ENCODE peak calls at places on chromosomes 3 and 15, in six cellular contexts. One of them, this sample, is unnamed.

GRCh38 chr3:114646521-114646920 is 352.7 kb downstream of the TIGIT start:
- DNase-seq in heart left ventricle: no peak
- DNase-seq in psoas muscle: no peak
- DNase-seq in uterus: no peak
- DNase-seq in pancreas: no peak
- DNase-seq in mammary epithelial cell: no peak
- DNase-seq in this sample: no peak

GRCh38 chr3:129855454-129856419 is 37.8 kb downstream of the TMCC1 start:
- DNase-seq in heart left ventricle: no peak
- DNase-seq in psoas muscle: no peak
- DNase-seq in uterus: no peak
- DNase-seq in pancreas: no peak
- DNase-seq in mammary epithelial cell: peak
- DNase-seq in this sample: no peak

GRCh38 chr3:34948431-34948971 is 690.8 kb upstream of the ARPP21 start:
- DNase-seq in heart left ventricle: no peak
- DNase-seq in psoas muscle: no peak
- DNase-seq in uterus: no peak
- DNase-seq in pancreas: no peak
- DNase-seq in mammary epithelial cell: no peak
- DNase-seq in this sample: no peak

GRCh38 chr15:56776839-56777238 is 43.5 kb upstream of the ZNF280D start:
- DNase-seq in heart left ventricle: no peak
- DNase-seq in psoas muscle: no peak
- DNase-seq in uterus: no peak
- DNase-seq in pancreas: no peak
- DNase-seq in mammary epithelial cell: no peak
- DNase-seq in this sample: no peak

GRCh38 chr3:149368850-149369497 is 8.5 kb downstream of the TM4SF1 start:
- DNase-seq in heart left ventricle: no peak
- DNase-seq in psoas muscle: no peak
- DNase-seq in uterus: no peak
- DNase-seq in pancreas: no peak
- DNase-seq in mammary epithelial cell: peak
- DNase-seq in this sample: no peak

GRCh38 chr15:78840661-78841060 is 29.4 kb upstream of the ADAMTS7 start:
- DNase-seq in heart left ventricle: no peak
- DNase-seq in psoas muscle: peak
- DNase-seq in uterus: no peak
- DNase-seq in pancreas: no peak
- DNase-seq in mammary epithelial cell: peak
- DNase-seq in this sample: no peak

GRCh38 chr15:25481208-25481862 is 42.5 kb upstream of the UBE3A start:
- DNase-seq in heart left ventricle: no peak
- DNase-seq in psoas muscle: no peak
- DNase-seq in uterus: no peak
- DNase-seq in pancreas: no peak
- DNase-seq in mammary epithelial cell: no peak
- DNase-seq in this sample: no peak

GRCh38 chr15:59688888-59689625 is at the start of gene BNIP2:
- DNase-seq in heart left ventricle: peak
- DNase-seq in psoas muscle: peak
- DNase-seq in uterus: peak
- DNase-seq in pancreas: peak
- DNase-seq in mammary epithelial cell: peak
- DNase-seq in this sample: peak

GRCh38 chr3:147351301-147351700 is 55.0 kb downstream of the ZIC4 start:
- DNase-seq in heart left ventricle: no peak
- DNase-seq in psoas muscle: no peak
- DNase-seq in uterus: no peak
- DNase-seq in pancreas: no peak
- DNase-seq in mammary epithelial cell: no peak
- DNase-seq in this sample: no peak

GRCh38 chr15:50055333-50056278 is 63.4 kb downstream of the ATP8B4 start:
- DNase-seq in heart left ventricle: no peak
- DNase-seq in psoas muscle: no peak
- DNase-seq in uterus: no peak
- DNase-seq in pancreas: no peak
- DNase-seq in mammary epithelial cell: peak
- DNase-seq in this sample: no peak

GRCh38 chr15:34730701-34731100 is 24.1 kb downstream of the GJD2 start:
- DNase-seq in heart left ventricle: no peak
- DNase-seq in psoas muscle: no peak
- DNase-seq in uterus: no peak
- DNase-seq in pancreas: no peak
- DNase-seq in mammary epithelial cell: no peak
- DNase-seq in this sample: no peak

GRCh38 chr3:112136959-112137693 is 4.1 kb upstream of the GCSAM start:
- DNase-seq in heart left ventricle: no peak
- DNase-seq in psoas muscle: no peak
- DNase-seq in uterus: no peak
- DNase-seq in pancreas: no peak
- DNase-seq in mammary epithelial cell: peak
- DNase-seq in this sample: no peak

GRCh38 chr15:38996111-38996541 is 431.5 kb upstream of the RASGRP1 start:
- DNase-seq in heart left ventricle: no peak
- DNase-seq in psoas muscle: no peak
- DNase-seq in uterus: no peak
- DNase-seq in pancreas: no peak
- DNase-seq in mammary epithelial cell: peak
- DNase-seq in this sample: no peak
- H3K27ac ChIP-seq in heart left ventricle: no peak
- H3K27ac ChIP-seq in psoas muscle: no peak
- H3K27ac ChIP-seq in uterus: no peak
- H3K27ac ChIP-seq in pancreas: no peak
- H3K27ac ChIP-seq in mammary epithelial cell: peak
- H3K27ac ChIP-seq in this sample: no peak

GRCh38 chr3:127857270-127857801 is 35.0 kb upstream of the MGLL start:
- DNase-seq in heart left ventricle: no peak
- DNase-seq in psoas muscle: no peak
- DNase-seq in uterus: no peak
- DNase-seq in pancreas: no peak
- DNase-seq in mammary epithelial cell: no peak
- DNase-seq in this sample: no peak
- TF ChIP-seq CTCF in heart left ventricle: peak
- TF ChIP-seq CTCF in psoas muscle: no peak
- TF ChIP-seq CTCF in uterus: no peak
- TF ChIP-seq CTCF in pancreas: no peak
- TF ChIP-seq CTCF in mammary epithelial cell: peak
- TF ChIP-seq CTCF in this sample: no peak

GRCh38 chr3:62475940-62476339 is 102.6 kb upstream of the FEZF2 start:
- DNase-seq in heart left ventricle: no peak
- DNase-seq in psoas muscle: no peak
- DNase-seq in uterus: no peak
- DNase-seq in pancreas: no peak
- DNase-seq in mammary epithelial cell: no peak
- DNase-seq in this sample: no peak
- H3K27ac ChIP-seq in heart left ventricle: no peak
- H3K27ac ChIP-seq in psoas muscle: no peak
- H3K27ac ChIP-seq in uterus: no peak
- H3K27ac ChIP-seq in pancreas: no peak
- H3K27ac ChIP-seq in mammary epithelial cell: no peak
- H3K27ac ChIP-seq in this sample: no peak

GRCh38 chr3:41198950-41199865 is at the start of gene CTNNB1:
- DNase-seq in heart left ventricle: peak
- DNase-seq in psoas muscle: peak
- DNase-seq in uterus: peak
- DNase-seq in pancreas: peak
- DNase-seq in mammary epithelial cell: peak
- DNase-seq in this sample: peak
- TF ChIP-seq CTCF in heart left ventricle: peak
- TF ChIP-seq CTCF in psoas muscle: peak
- TF ChIP-seq CTCF in uterus: peak
- TF ChIP-seq CTCF in pancreas: no peak
- TF ChIP-seq CTCF in mammary epithelial cell: peak
- TF ChIP-seq CTCF in this sample: peak

DNA sequence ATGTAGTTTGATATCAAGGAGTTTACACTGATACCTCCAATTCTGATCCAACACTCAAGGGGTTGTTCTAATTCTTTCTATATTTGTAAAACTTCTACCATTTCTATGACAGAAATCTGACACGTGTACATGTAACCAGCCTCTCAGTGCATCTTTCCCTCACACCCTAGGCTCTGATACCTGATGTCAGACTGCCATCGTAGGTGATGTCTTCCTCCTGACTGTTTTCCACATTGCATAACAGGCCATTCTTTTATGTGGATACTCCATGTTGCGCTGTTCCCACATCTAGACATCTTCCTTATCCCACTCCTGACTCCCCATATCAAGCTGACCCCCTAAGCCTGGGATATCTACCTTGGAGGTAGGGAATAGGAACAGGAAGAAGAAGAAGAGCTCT is 159.1 kb downstream of the FNDC3B start:
- DNase-seq in heart left ventricle: no peak
- DNase-seq in psoas muscle: no peak
- DNase-seq in uterus: no peak
- DNase-seq in pancreas: no peak
- DNase-seq in mammary epithelial cell: no peak
- DNase-seq in this sample: no peak
- H3K27ac ChIP-seq in heart left ventricle: no peak
- H3K27ac ChIP-seq in psoas muscle: no peak
- H3K27ac ChIP-seq in uterus: no peak
- H3K27ac ChIP-seq in pancreas: no peak
- H3K27ac ChIP-seq in mammary epithelial cell: no peak
- H3K27ac ChIP-seq in this sample: no peak

GRCh38 chr3:187072102-187072501 is 67.2 kb downstream of the RPL39L start:
- DNase-seq in heart left ventricle: no peak
- DNase-seq in psoas muscle: no peak
- DNase-seq in uterus: no peak
- DNase-seq in pancreas: no peak
- DNase-seq in mammary epithelial cell: no peak
- DNase-seq in this sample: no peak
- TF ChIP-seq CTCF in heart left ventricle: no peak
- TF ChIP-seq CTCF in psoas muscle: no peak
- TF ChIP-seq CTCF in uterus: no peak
- TF ChIP-seq CTCF in pancreas: no peak
- TF ChIP-seq CTCF in mammary epithelial cell: no peak
- TF ChIP-seq CTCF in this sample: no peak

GRCh38 chr3:181696641-181697230 is 15.0 kb upstream of the SOX2 start:
- DNase-seq in heart left ventricle: no peak
- DNase-seq in psoas muscle: no peak
- DNase-seq in uterus: no peak
- DNase-seq in pancreas: no peak
- DNase-seq in mammary epithelial cell: no peak
- DNase-seq in this sample: no peak
- H3K27ac ChIP-seq in heart left ventricle: no peak
- H3K27ac ChIP-seq in psoas muscle: no peak
- H3K27ac ChIP-seq in uterus: no peak
- H3K27ac ChIP-seq in pancreas: no peak
- H3K27ac ChIP-seq in mammary epithelial cell: no peak
- H3K27ac ChIP-seq in this sample: no peak

GRCh38 chr3:41450416-41451231 is 251.3 kb downstream of the CTNNB1 start:
- DNase-seq in heart left ventricle: no peak
- DNase-seq in psoas muscle: no peak
- DNase-seq in uterus: no peak
- DNase-seq in pancreas: no peak
- DNase-seq in mammary epithelial cell: no peak
- DNase-seq in this sample: no peak
- TF ChIP-seq CTCF in heart left ventricle: no peak
- TF ChIP-seq CTCF in psoas muscle: no peak
- TF ChIP-seq CTCF in uterus: no peak
- TF ChIP-seq CTCF in pancreas: no peak
- TF ChIP-seq CTCF in mammary epithelial cell: peak
- TF ChIP-seq CTCF in this sample: no peak